ENCODE peak calls at places on chromosomes 5 and 9, in four cellular contexts. One of them, this sample, is unnamed.

GRCh38 chr9:123997665-123998277 is 13.8 kb upstream of the LHX2 start:
- DNase-seq in H9: peak; percentile 54
- DNase-seq in GM23248: no peak
- DNase-seq in CD8-positive, alpha-beta T cell: no peak
- DNase-seq in this sample: no peak

GRCh38 chr9:1619915-1620705 is 395.0 kb upstream of the SMARCA2 start:
- DNase-seq in H9: no peak
- DNase-seq in GM23248: peak; percentile 46
- DNase-seq in CD8-positive, alpha-beta T cell: no peak
- DNase-seq in this sample: no peak

GRCh38 chr9:136023401-136024225 is 62.4 kb upstream of the UBAC1 start:
- DNase-seq in H9: peak; percentile 24
- DNase-seq in GM23248: peak; percentile 82
- DNase-seq in CD8-positive, alpha-beta T cell: no peak
- DNase-seq in this sample: no peak

GRCh38 chr5:74212336-74212735 is 428.2 kb downstream of the ENC1 start:
- DNase-seq in H9: peak; percentile 76
- DNase-seq in GM23248: peak; percentile 44
- DNase-seq in CD8-positive, alpha-beta T cell: no peak
- DNase-seq in this sample: no peak

GRCh38 chr5:62542720-62543119 is 35.9 kb upstream of the LRRC70 start:
- DNase-seq in H9: no peak
- DNase-seq in GM23248: no peak
- DNase-seq in CD8-positive, alpha-beta T cell: no peak
- DNase-seq in this sample: no peak

GRCh38 chr9:116377179-116377790 is 223.7 kb downstream of the PAPPA start:
- DNase-seq in H9: no peak
- DNase-seq in GM23248: peak; percentile 90
- DNase-seq in CD8-positive, alpha-beta T cell: no peak
- DNase-seq in this sample: no peak

GRCh38 chr5:95809414-95809960 is 13.0 kb downstream of the GLRX start:
- DNase-seq in H9: no peak
- DNase-seq in GM23248: peak; percentile 69
- DNase-seq in CD8-positive, alpha-beta T cell: no peak
- DNase-seq in this sample: no peak

GRCh38 chr9:133102190-133103021 is 18.6 kb downstream of the RALGDS start:
- DNase-seq in H9: no peak
- DNase-seq in GM23248: no peak
- DNase-seq in CD8-positive, alpha-beta T cell: no peak
- DNase-seq in this sample: no peak

GRCh38 chr9:35757527-35758275 is 3.6 kb upstream of the MSMP start:
- DNase-seq in H9: no peak
- DNase-seq in GM23248: no peak
- DNase-seq in CD8-positive, alpha-beta T cell: no peak
- DNase-seq in this sample: no peak

GRCh38 chr9:89604463-89605180 is at the start of gene GADD45G:
- DNase-seq in H9: peak; percentile 97
- DNase-seq in GM23248: peak; percentile 90
- DNase-seq in CD8-positive, alpha-beta T cell: peak; percentile 83
- DNase-seq in this sample: peak; percentile 79

GRCh38 chr5:89686081-89686765 is 723.3 kb downstream of the CETN3 start:
- DNase-seq in H9: no peak
- DNase-seq in GM23248: no peak
- DNase-seq in CD8-positive, alpha-beta T cell: no peak
- DNase-seq in this sample: no peak

GRCh38 chr9:134782921-134783698 is 97.5 kb upstream of the FCN2 start:
- DNase-seq in H9: no peak
- DNase-seq in GM23248: no peak
- DNase-seq in CD8-positive, alpha-beta T cell: no peak
- DNase-seq in this sample: no peak

GRCh38 chr9:68530618-68531017 is 10.1 kb downstream of the TMEM252 start:
- DNase-seq in H9: peak; percentile 67
- DNase-seq in GM23248: no peak
- DNase-seq in CD8-positive, alpha-beta T cell: no peak
- DNase-seq in this sample: no peak

GRCh38 chr5:76701298-76701697 is 14.6 kb upstream of the F2R start:
- DNase-seq in H9: no peak
- DNase-seq in GM23248: peak; percentile 51
- DNase-seq in CD8-positive, alpha-beta T cell: no peak
- DNase-seq in this sample: no peak

GRCh38 chr9:108786756-108787663 is 68.8 kb downstream of the ACTL7B start:
- DNase-seq in H9: no peak
- DNase-seq in GM23248: peak; percentile 69
- DNase-seq in CD8-positive, alpha-beta T cell: no peak
- DNase-seq in this sample: no peak

GRCh38 chr5:14917719-14918118 is 46.1 kb upstream of the ANKH start:
- DNase-seq in H9: no peak
- DNase-seq in GM23248: peak; percentile 70
- DNase-seq in CD8-positive, alpha-beta T cell: no peak
- DNase-seq in this sample: no peak

GRCh38 chr5:126354012-126354856 is 69.0 kb upstream of the GRAMD2B start:
- DNase-seq in H9: no peak
- DNase-seq in GM23248: peak; percentile 96
- DNase-seq in CD8-positive, alpha-beta T cell: no peak
- DNase-seq in this sample: peak; percentile 69

GRCh38 chr9:105063665-105064247 is 135.8 kb upstream of the ABCA1 start:
- DNase-seq in H9: no peak
- DNase-seq in GM23248: peak; percentile 91
- DNase-seq in CD8-positive, alpha-beta T cell: no peak
- DNase-seq in this sample: no peak

GRCh38 chr5:147373328-147373727 is 136.5 kb downstream of the DPYSL3 start:
- DNase-seq in H9: no peak
- DNase-seq in GM23248: no peak
- DNase-seq in CD8-positive, alpha-beta T cell: no peak
- DNase-seq in this sample: no peak

GRCh38 chr9:81825831-81826540 is 102.2 kb upstream of the SPATA31D4 start:
- DNase-seq in H9: no peak
- DNase-seq in GM23248: peak; percentile 27
- DNase-seq in CD8-positive, alpha-beta T cell: no peak
- DNase-seq in this sample: no peak

GRCh38 chr5:151895660-151896040 is 29.0 kb downstream of the GLRA1 start:
- DNase-seq in H9: no peak
- DNase-seq in GM23248: peak; percentile 8
- DNase-seq in CD8-positive, alpha-beta T cell: no peak
- DNase-seq in this sample: no peak

GRCh38 chr5:134541736-134542376 is 16.4 kb downstream of the JADE2 start:
- DNase-seq in H9: peak; percentile 91
- DNase-seq in GM23248: peak; percentile 46
- DNase-seq in CD8-positive, alpha-beta T cell: no peak
- DNase-seq in this sample: no peak

GRCh38 chr5:4212981-4213819 is 617.6 kb downstream of the IRX1 start:
- DNase-seq in H9: no peak
- DNase-seq in GM23248: no peak
- DNase-seq in CD8-positive, alpha-beta T cell: no peak
- DNase-seq in this sample: no peak

GRCh38 chr5:39040875-39041274 is 33.3 kb downstream of the RICTOR start:
- DNase-seq in H9: no peak
- DNase-seq in GM23248: no peak
- DNase-seq in CD8-positive, alpha-beta T cell: no peak
- DNase-seq in this sample: no peak

GRCh38 chr5:1806199-1806598 is 5.0 kb downstream of the NDUFS6 start:
- DNase-seq in H9: no peak
- DNase-seq in GM23248: no peak
- DNase-seq in CD8-positive, alpha-beta T cell: no peak
- DNase-seq in this sample: no peak

GRCh38 chr5:124736814-124737186 is 9.6 kb downstream of the ZNF608 start:
- DNase-seq in H9: no peak
- DNase-seq in GM23248: no peak
- DNase-seq in CD8-positive, alpha-beta T cell: no peak
- DNase-seq in this sample: no peak

GRCh38 chr5:124735169-124735858 is 11.1 kb downstream of the ZNF608 start:
- DNase-seq in H9: peak; percentile 73
- DNase-seq in GM23248: peak; percentile 89
- DNase-seq in CD8-positive, alpha-beta T cell: no peak
- DNase-seq in this sample: no peak

GRCh38 chr5:124737651-124738050 is 8.8 kb downstream of the ZNF608 start:
- DNase-seq in H9: no peak
- DNase-seq in GM23248: no peak
- DNase-seq in CD8-positive, alpha-beta T cell: no peak
- DNase-seq in this sample: no peak

GRCh38 chr5:124734574-124735168 is 11.8 kb downstream of the ZNF608 start:
- DNase-seq in H9: no peak
- DNase-seq in GM23248: no peak
- DNase-seq in CD8-positive, alpha-beta T cell: no peak
- DNase-seq in this sample: no peak

DNA sequence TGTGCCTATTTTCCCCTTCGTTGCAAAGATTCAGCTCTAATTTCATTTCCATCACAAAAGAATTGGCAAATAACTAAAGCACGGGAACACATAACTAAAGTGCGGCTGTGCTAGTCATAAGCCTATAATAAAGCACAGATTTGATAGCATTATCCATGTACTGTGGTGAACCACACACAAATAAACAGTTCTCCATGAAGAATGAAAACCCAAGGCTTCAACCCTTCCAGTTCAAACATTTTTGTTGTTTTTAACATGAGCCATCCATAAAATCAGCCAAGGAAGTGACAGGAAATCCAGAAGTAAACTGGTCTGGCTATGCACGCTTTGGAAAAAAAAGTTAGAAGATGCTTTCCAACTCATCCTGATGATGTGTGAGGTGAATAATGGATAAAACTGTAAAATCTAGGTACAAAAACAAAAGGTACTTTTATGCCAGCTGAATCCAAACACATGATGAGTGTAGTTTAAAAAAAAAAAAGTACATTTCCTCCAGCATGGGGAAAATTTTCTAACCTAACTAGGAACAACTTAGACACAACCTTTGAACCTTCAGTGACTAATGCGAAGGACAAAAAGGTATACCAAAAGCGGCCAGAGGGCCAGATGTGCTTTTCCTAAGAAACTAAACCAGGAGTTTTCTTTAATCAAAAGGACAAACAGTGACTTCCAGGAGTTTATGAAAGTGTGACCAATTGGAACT is 10.2 kb downstream of the ZNF608 start:
- DNase-seq in H9: no peak
- DNase-seq in GM23248: peak; percentile 77
- DNase-seq in CD8-positive, alpha-beta T cell: no peak
- DNase-seq in this sample: no peak
- H3K27ac ChIP-seq in H9: peak overlapping the region; percentile 88
- H3K27ac ChIP-seq in GM23248: peak overlapping the region; percentile 81
- H3K27ac ChIP-seq in CD8-positive, alpha-beta T cell: no peak overlapping the region
- H3K27ac ChIP-seq in this sample: no peak overlapping the region

GRCh38 chr9:110129460-110129859 is 78.5 kb downstream of the C9orf152 start:
- DNase-seq in H9: no peak
- DNase-seq in GM23248: no peak
- DNase-seq in CD8-positive, alpha-beta T cell: no peak
- DNase-seq in this sample: no peak

GRCh38 chr9:110130211-110130610 is 77.7 kb downstream of the C9orf152 start:
- DNase-seq in H9: no peak
- DNase-seq in GM23248: no peak
- DNase-seq in CD8-positive, alpha-beta T cell: no peak
- DNase-seq in this sample: no peak

GRCh38 chr9:110130791-110131416 is 77.1 kb downstream of the C9orf152 start:
- DNase-seq in H9: no peak
- DNase-seq in GM23248: no peak
- DNase-seq in CD8-positive, alpha-beta T cell: no peak
- DNase-seq in this sample: no peak

GRCh38 chr9:110126986-110127864 is 80.7 kb downstream of the C9orf152 start:
- DNase-seq in H9: peak; percentile 70
- DNase-seq in GM23248: no peak
- DNase-seq in CD8-positive, alpha-beta T cell: no peak
- DNase-seq in this sample: no peak

GRCh38 chr9:110128664-110129329 is 79.2 kb downstream of the C9orf152 start:
- DNase-seq in H9: no peak
- DNase-seq in GM23248: no peak
- DNase-seq in CD8-positive, alpha-beta T cell: no peak
- DNase-seq in this sample: no peak
- H3K4me1 ChIP-seq in H9: peaks cover 45% of the 10 kb centered on the region
- H3K4me1 ChIP-seq in GM23248: peaks cover 40% of the 10 kb centered on the region
- H3K4me1 ChIP-seq in CD8-positive, alpha-beta T cell: peaks cover 5% of the 10 kb centered on the region
- H3K4me1 ChIP-seq in this sample: no peaks in the 10 kb centered on the region

DNA sequence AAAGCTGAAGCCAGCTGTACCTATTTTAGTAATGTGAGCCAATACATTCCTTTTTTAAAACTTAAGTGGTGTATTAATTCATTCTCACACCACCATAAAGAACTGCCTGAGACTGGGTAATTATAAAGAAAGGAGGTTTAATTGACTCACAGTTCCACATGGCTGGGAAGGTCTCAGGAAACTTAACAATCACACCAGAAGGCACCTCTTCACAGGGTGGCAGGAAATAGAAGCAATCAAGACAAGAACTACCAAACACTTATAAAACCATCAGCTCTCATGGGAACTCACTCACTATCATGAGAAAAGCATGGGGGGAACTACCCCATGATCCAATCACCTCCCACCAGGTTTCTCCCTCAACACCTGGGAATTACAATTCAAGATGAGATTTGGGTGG is 21.0 kb downstream of the ESM1 start:
- DNase-seq in H9: no peak
- DNase-seq in GM23248: no peak
- DNase-seq in CD8-positive, alpha-beta T cell: no peak
- DNase-seq in this sample: no peak
- H3K9me3 ChIP-seq in H9: no peaks in the 10 kb centered on the region
- H3K9me3 ChIP-seq in GM23248: no peaks in the 10 kb centered on the region
- H3K9me3 ChIP-seq in CD8-positive, alpha-beta T cell: no peaks in the 10 kb centered on the region
- H3K9me3 ChIP-seq in this sample: no peaks in the 10 kb centered on the region

GRCh38 chr9:130284690-130285089 is 19.1 kb downstream of the HMCN2 start:
- DNase-seq in H9: no peak
- DNase-seq in GM23248: no peak
- DNase-seq in CD8-positive, alpha-beta T cell: no peak
- DNase-seq in this sample: no peak
- H3K27ac ChIP-seq in H9: no peak overlapping the region
- H3K27ac ChIP-seq in GM23248: no peak overlapping the region
- H3K27ac ChIP-seq in CD8-positive, alpha-beta T cell: no peak overlapping the region
- H3K27ac ChIP-seq in this sample: no peak overlapping the region

GRCh38 chr5:150599917-150600511 is 40.4 kb upstream of the SYNPO start:
- DNase-seq in H9: no peak
- DNase-seq in GM23248: peak; percentile 55
- DNase-seq in CD8-positive, alpha-beta T cell: no peak
- DNase-seq in this sample: no peak
- H3K4me1 ChIP-seq in H9: no peaks in the 10 kb centered on the region
- H3K4me1 ChIP-seq in GM23248: peaks cover 8% of the 10 kb centered on the region
- H3K4me1 ChIP-seq in CD8-positive, alpha-beta T cell: no peaks in the 10 kb centered on the region
- H3K4me1 ChIP-seq in this sample: no peaks in the 10 kb centered on the region

This sample was measured in CD4-positive, CD25-positive, alpha-beta regulatory T cell.